ENCODE peak calls at places on chromosome 5, in six cellular contexts. O, V, S, A, Z and R are unnamed samples.

GRCh38 chr5:43066799-43067741 is 27.0 kb upstream of the ANXA2R start:
- DNase-seq in V (no peak), A (peak; percentile 41), O (peak; percentile 88), Z (peak; percentile 93), S (peak; percentile 98), R (peak; percentile 94)

GRCh38 chr5:17679597-17680187 is 45.4 kb downstream of the TAF11L14 start:
- DNase-seq in V (no peak), A (no peak), Z (no peak), O (no peak), S (peak; percentile 5), R (no peak)

GRCh38 chr5:116271432-116271831 is 186.6 kb downstream of the COMMD10 start:
- DNase-seq in Z (peak; percentile 72), S (peak; percentile 51), O (no peak), V (peak; percentile 75), A (no peak), R (no peak)

GRCh38 chr5:179293276-179293675 is 52.0 kb downstream of the ADAMTS2 start:
- DNase-seq in Z (no peak), S (no peak), A (no peak), O (no peak), V (no peak), R (no peak)

GRCh38 chr5:88666761-88667186 is 216.2 kb downstream of the MEF2C start:
- DNase-seq in O (no peak), Z (peak; percentile 77), V (no peak), S (no peak), A (no peak), R (no peak)

GRCh38 chr5:56812110-56812509 is 3.2 kb upstream of the MAP3K1 start:
- DNase-seq in A (no peak), Z (no peak), O (no peak), V (no peak), S (peak; percentile 8), R (no peak)

GRCh38 chr5:142048272-142048671 is 35.4 kb upstream of the GNPDA1 start:
- DNase-seq in S (no peak), O (no peak), V (no peak), A (no peak), Z (no peak), R (no peak)

GRCh38 chr5:168851902-168852321 is 272.7 kb upstream of the PANK3 start:
- DNase-seq in Z (peak; percentile 81), S (peak; percentile 73), V (peak; percentile 34), O (peak; percentile 18), A (peak; percentile 39), R (peak; percentile 88)